ENCODE peak calls at places on chromosomes 3 and 15, in five cellular contexts. One of them, this sample, is unnamed.

GRCh38 chr3:88031543-88032148 is 27.2 kb downstream of the CGGBP1 start:
- DNase-seq in Karpas-422: peak
- DNase-seq in lung: no peak
- DNase-seq in brain microvascular endothelial cell: peak
- DNase-seq in stomach: no peak
- DNase-seq in this sample: peak

GRCh38 chr3:52352566-52352965 is 36.4 kb downstream of the DNAH1 start:
- DNase-seq in Karpas-422: no peak
- DNase-seq in lung: no peak
- DNase-seq in brain microvascular endothelial cell: no peak
- DNase-seq in stomach: no peak
- DNase-seq in this sample: no peak

GRCh38 chr3:102790742-102791141 is 355.9 kb downstream of the ZPLD1 start:
- DNase-seq in Karpas-422: no peak
- DNase-seq in lung: no peak
- DNase-seq in brain microvascular endothelial cell: no peak
- DNase-seq in stomach: no peak
- DNase-seq in this sample: no peak

GRCh38 chr3:124083990-124084389 is 92.1 kb upstream of the ROPN1 start:
- DNase-seq in Karpas-422: peak
- DNase-seq in lung: no peak
- DNase-seq in brain microvascular endothelial cell: no peak
- DNase-seq in stomach: no peak
- DNase-seq in this sample: no peak

GRCh38 chr15:52240166-52240565 is 49.0 kb upstream of the GNB5 start:
- DNase-seq in Karpas-422: no peak
- DNase-seq in lung: no peak
- DNase-seq in brain microvascular endothelial cell: no peak
- DNase-seq in stomach: no peak
- DNase-seq in this sample: no peak

GRCh38 chr15:88741671-88742070 is 61.6 kb upstream of the ACAN start:
- DNase-seq in Karpas-422: no peak
- DNase-seq in lung: no peak
- DNase-seq in brain microvascular endothelial cell: no peak
- DNase-seq in stomach: no peak
- DNase-seq in this sample: no peak

GRCh38 chr3:1700650-1701049 is 398.0 kb upstream of the CNTN4 start:
- DNase-seq in Karpas-422: no peak
- DNase-seq in lung: no peak
- DNase-seq in brain microvascular endothelial cell: no peak
- DNase-seq in stomach: no peak
- DNase-seq in this sample: no peak

GRCh38 chr3:24650839-24651238 is 156.2 kb upstream of the THRB start:
- DNase-seq in Karpas-422: no peak
- DNase-seq in lung: no peak
- DNase-seq in brain microvascular endothelial cell: no peak
- DNase-seq in stomach: no peak
- DNase-seq in this sample: no peak

GRCh38 chr15:80550219-80550909 is 144.7 kb upstream of the ABHD17C start:
- DNase-seq in Karpas-422: no peak
- DNase-seq in lung: no peak
- DNase-seq in brain microvascular endothelial cell: peak
- DNase-seq in stomach: no peak
- DNase-seq in this sample: no peak

GRCh38 chr3:13332158-13332557 is 88.0 kb downstream of the NUP210 start:
- DNase-seq in Karpas-422: peak
- DNase-seq in lung: no peak
- DNase-seq in brain microvascular endothelial cell: no peak
- DNase-seq in stomach: peak
- DNase-seq in this sample: no peak

GRCh38 chr3:129116482-129116946 is 5.1 kb downstream of the RAB43 start:
- DNase-seq in Karpas-422: no peak
- DNase-seq in lung: no peak
- DNase-seq in brain microvascular endothelial cell: no peak
- DNase-seq in stomach: no peak
- DNase-seq in this sample: no peak

GRCh38 chr3:10290476-10291138 is 2.1 kb downstream of the GHRL start:
- DNase-seq in Karpas-422: no peak
- DNase-seq in lung: no peak
- DNase-seq in brain microvascular endothelial cell: no peak
- DNase-seq in stomach: no peak
- DNase-seq in this sample: no peak

GRCh38 chr15:101288905-101289513 is 6.0 kb downstream of the SNRPA1 start:
- DNase-seq in Karpas-422: peak
- DNase-seq in lung: no peak
- DNase-seq in brain microvascular endothelial cell: peak
- DNase-seq in stomach: no peak
- DNase-seq in this sample: no peak

GRCh38 chr3:37999836-38000235 is 9.2 kb downstream of the VILL start:
- DNase-seq in Karpas-422: no peak
- DNase-seq in lung: no peak
- DNase-seq in brain microvascular endothelial cell: no peak
- DNase-seq in stomach: peak
- DNase-seq in this sample: no peak

DNA sequence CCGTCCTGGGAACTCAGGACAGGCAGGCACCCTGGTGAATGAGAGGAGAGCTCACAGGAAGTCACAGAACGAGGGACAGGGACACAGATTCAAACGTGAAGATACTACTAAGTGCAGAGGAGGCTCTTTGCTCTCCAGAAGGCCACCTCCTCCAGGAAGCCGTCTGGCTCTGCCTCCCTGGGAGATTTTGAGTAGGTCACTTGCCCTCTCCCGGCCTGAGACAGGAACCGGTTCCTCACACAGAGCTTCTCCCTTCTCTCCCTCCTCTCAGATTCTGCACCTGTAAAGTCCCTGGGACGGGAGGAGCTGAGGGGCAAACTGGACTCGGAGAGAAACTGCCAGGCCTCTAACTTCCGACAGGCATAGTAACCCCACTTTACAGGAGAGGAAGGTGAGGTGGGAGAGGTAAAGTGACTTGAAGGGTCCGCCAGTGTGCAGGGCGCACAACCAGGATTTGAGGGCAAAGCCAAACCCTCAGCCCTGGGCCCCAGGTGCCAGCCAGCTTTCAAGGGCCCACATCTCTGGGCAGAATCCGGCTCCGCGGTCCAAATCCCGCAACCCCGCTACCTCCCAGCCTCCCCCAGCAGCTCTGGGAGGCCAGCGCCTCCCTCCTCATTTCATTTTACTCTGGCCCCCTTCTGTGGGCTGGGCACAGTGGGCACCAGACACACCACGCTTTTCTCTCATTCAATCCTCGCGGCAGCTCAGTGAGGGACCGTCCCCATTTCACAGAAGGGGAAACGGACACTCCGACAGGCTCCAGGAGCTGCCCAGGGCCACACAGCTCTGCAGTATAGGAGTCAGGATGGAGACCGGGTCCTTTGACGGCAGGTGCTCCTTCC is 150.2 kb downstream of the SMAD6 start:
- DNase-seq in Karpas-422: no peak
- DNase-seq in lung: no peak
- DNase-seq in brain microvascular endothelial cell: no peak
- DNase-seq in stomach: peak
- DNase-seq in this sample: no peak
- H3K27ac ChIP-seq in Karpas-422: no peak
- H3K27ac ChIP-seq in lung: no peak
- H3K27ac ChIP-seq in brain microvascular endothelial cell: no peak
- H3K27ac ChIP-seq in stomach: peak
- H3K27ac ChIP-seq in this sample: no peak

GRCh38 chr15:41620536-41621199 is 39.5 kb upstream of the MGA start:
- DNase-seq in Karpas-422: peak
- DNase-seq in lung: peak
- DNase-seq in brain microvascular endothelial cell: no peak
- DNase-seq in stomach: no peak
- DNase-seq in this sample: no peak
- H3K27ac ChIP-seq in Karpas-422: no peak
- H3K27ac ChIP-seq in lung: no peak
- H3K27ac ChIP-seq in brain microvascular endothelial cell: no peak
- H3K27ac ChIP-seq in stomach: peak
- H3K27ac ChIP-seq in this sample: no peak

DNA sequence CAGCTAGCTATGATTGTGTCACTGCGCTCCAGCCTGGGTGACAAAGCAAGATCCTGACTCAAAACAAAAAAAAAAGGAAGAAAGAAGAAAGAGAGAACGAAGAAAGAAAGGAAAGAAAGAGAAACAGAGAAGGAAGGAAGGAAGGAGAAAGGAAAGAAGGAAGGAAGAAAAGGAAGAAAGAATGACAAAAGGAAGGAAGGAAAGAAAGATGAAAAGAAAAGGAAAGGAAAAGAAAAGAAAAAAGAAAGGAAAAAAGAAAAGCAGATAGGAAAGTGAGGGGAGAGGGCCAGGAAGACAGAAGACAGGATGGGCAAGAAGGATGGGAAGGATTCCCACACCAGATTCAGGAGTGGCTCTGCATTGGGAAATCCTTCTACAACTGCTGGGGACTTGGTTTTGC is 44.9 kb downstream of the GOLGA6L2 start:
- DNase-seq in Karpas-422: no peak
- DNase-seq in lung: no peak
- DNase-seq in brain microvascular endothelial cell: no peak
- DNase-seq in stomach: no peak
- DNase-seq in this sample: no peak
- H3K27ac ChIP-seq in Karpas-422: no peak
- H3K27ac ChIP-seq in lung: no peak
- H3K27ac ChIP-seq in brain microvascular endothelial cell: no peak
- H3K27ac ChIP-seq in stomach: no peak
- H3K27ac ChIP-seq in this sample: no peak

DNA sequence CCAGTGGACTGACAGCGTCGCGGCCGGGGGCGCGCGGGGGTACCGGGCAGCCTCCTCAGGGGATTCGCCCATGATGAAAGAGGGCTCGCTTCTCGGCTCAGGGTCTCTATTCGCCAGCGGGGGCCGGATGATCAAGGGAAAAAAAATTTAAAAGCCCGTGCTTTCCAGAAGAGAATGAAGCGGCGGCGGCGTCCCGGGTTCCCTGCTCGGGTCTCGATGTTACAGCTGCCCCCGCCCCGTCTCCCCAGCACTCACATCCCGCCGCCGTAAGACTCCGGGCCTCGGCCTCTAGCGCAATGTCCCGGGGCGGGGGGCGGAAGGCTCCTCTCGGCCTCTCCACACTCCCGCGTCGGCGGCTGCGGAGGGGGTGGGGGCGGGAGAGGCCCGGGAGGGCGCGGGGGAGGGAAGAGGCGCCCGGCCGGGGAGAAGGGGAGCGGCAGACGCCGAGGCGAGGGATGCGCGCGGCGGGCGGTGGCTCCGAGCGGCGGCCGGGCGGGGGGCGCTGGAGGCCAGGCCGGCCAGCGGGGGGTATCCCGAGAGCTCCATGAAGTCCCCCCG is 4.4 kb downstream of the PTH1R start:
- DNase-seq in Karpas-422: no peak
- DNase-seq in lung: no peak
- DNase-seq in brain microvascular endothelial cell: no peak
- DNase-seq in stomach: no peak
- DNase-seq in this sample: peak
- H3K27ac ChIP-seq in Karpas-422: no peak
- H3K27ac ChIP-seq in lung: no peak
- H3K27ac ChIP-seq in brain microvascular endothelial cell: no peak
- H3K27ac ChIP-seq in stomach: peak
- H3K27ac ChIP-seq in this sample: no peak

GRCh38 chr15:75042730-75043508 is 19.5 kb downstream of the PPCDC start:
- DNase-seq in Karpas-422: peak
- DNase-seq in lung: peak
- DNase-seq in brain microvascular endothelial cell: peak
- DNase-seq in stomach: peak
- DNase-seq in this sample: peak
- H3K27ac ChIP-seq in Karpas-422: peak
- H3K27ac ChIP-seq in lung: peak
- H3K27ac ChIP-seq in brain microvascular endothelial cell: peak
- H3K27ac ChIP-seq in stomach: peak
- H3K27ac ChIP-seq in this sample: no peak

DNA sequence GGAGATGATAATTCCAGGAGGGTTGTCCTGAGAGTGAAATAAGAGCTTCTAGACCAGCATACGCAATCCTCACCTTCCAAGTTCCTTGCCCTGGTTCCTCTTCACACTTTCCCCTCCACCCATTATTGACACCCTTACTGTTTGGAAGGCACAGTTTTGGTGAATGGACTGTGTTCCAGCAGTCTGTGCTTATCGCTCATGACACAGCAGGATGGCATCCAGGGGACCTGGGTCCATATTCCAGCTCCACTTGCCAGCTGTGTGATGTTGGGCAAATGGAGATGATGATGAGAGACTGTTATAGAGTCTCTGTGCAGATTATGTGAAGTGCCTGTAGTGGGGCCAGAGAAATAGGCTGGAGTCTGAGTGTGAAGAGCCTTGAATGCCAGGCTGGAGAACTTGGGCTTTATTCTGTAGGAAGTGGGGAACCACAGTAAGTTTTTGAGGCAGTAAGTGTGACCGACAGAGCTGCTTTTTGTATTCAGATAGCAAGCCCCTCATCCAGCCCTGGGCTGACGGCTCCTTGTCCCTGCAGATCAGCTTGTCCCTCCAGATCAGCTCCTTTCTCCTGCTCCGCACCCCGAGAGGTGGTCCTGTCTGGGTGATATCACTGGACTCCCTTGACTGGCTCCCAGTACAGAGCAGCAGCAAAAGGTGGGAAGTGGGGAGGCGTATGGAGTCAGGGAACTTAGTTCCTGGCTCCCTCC is 8.1 kb downstream of the KBTBD13 start:
- DNase-seq in Karpas-422: no peak
- DNase-seq in lung: no peak
- DNase-seq in brain microvascular endothelial cell: no peak
- DNase-seq in stomach: no peak
- DNase-seq in this sample: no peak
- H3K27ac ChIP-seq in Karpas-422: no peak
- H3K27ac ChIP-seq in lung: no peak
- H3K27ac ChIP-seq in brain microvascular endothelial cell: no peak
- H3K27ac ChIP-seq in stomach: no peak
- H3K27ac ChIP-seq in this sample: no peak

GRCh38 chr3:45134758-45135521 is 11.2 kb downstream of the CDCP1 start:
- DNase-seq in Karpas-422: no peak
- DNase-seq in lung: no peak
- DNase-seq in brain microvascular endothelial cell: no peak
- DNase-seq in stomach: no peak
- DNase-seq in this sample: no peak

GRCh38 chr3:45137656-45138181 is 8.5 kb downstream of the CDCP1 start:
- DNase-seq in Karpas-422: no peak
- DNase-seq in lung: no peak
- DNase-seq in brain microvascular endothelial cell: no peak
- DNase-seq in stomach: no peak
- DNase-seq in this sample: no peak

GRCh38 chr3:45135959-45136358 is 10.2 kb downstream of the CDCP1 start:
- DNase-seq in Karpas-422: no peak
- DNase-seq in lung: no peak
- DNase-seq in brain microvascular endothelial cell: no peak
- DNase-seq in stomach: no peak
- DNase-seq in this sample: no peak

GRCh38 chr3:45140392-45140791 is 5.8 kb downstream of the CDCP1 start:
- DNase-seq in Karpas-422: no peak
- DNase-seq in lung: no peak
- DNase-seq in brain microvascular endothelial cell: no peak
- DNase-seq in stomach: no peak
- DNase-seq in this sample: no peak

DNA sequence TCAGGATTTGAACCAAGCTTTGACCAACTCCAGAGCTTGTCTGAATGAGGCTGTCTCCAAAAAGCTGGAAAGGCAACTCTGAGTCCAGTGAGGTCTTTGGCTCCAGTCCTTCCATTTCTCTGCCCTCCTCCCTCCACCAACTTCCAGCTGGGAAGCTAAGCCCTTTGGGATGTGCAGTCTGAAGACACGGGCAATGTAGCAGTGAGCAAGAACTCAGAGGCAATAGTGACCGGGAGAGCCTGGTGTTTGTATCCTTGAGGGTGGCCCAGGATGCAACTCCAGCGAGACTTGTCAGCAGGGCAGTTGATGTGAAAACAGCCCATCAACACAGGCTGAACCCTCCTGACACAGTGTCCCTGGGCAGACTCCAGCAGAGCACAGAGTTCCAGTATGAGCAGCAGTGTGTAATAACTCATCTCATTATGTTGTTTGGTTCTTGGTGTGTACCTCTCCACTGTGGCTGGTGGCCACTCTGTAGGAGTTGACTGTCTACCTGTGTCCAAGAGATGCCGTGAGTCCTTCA is 6.7 kb downstream of the CDCP1 start:
- DNase-seq in Karpas-422: no peak
- DNase-seq in lung: no peak
- DNase-seq in brain microvascular endothelial cell: no peak
- DNase-seq in stomach: no peak
- DNase-seq in this sample: no peak
- H3K27ac ChIP-seq in Karpas-422: no peak
- H3K27ac ChIP-seq in lung: no peak
- H3K27ac ChIP-seq in brain microvascular endothelial cell: no peak
- H3K27ac ChIP-seq in stomach: peak
- H3K27ac ChIP-seq in this sample: no peak

This sample was measured in CD4-positive, alpha-beta T cell.